ENCODE peak calls at places on chromosomes 12 and 14, in seven cellular contexts. O is keratinocyte, C is AG04450, N is IMR-90, U is epithelial cell of proximal tubule, S is kidney, W is bronchial epithelial cell. X is an unnamed sample.

GRCh38 chr14:97215263-97215969 is 418.2 kb downstream of the VRK1 start:
- DNase-seq in W (no peak), U (no peak), O (no peak), C (no peak), S (no peak), N (no peak), X (no peak)

GRCh38 chr14:103871596-103872480 is 24.5 kb upstream of the PPP1R13B start:
- DNase-seq in S (peak), W (peak), O (no peak), N (no peak), C (no peak), U (no peak), X (no peak)

GRCh38 chr14:56147980-56148901 is 30.0 kb downstream of the PELI2 start:
- DNase-seq in W (no peak), O (no peak), U (no peak), S (no peak), N (no peak), C (no peak), X (no peak)

GRCh38 chr12:94586589-94587259 is 63.6 kb downstream of the TMCC3 start:
- DNase-seq in C (no peak), N (no peak), U (no peak), O (no peak), S (no peak), W (no peak), X (peak)

GRCh38 chr14:101972126-101972785 is 7.9 kb downstream of the DYNC1H1 start:
- DNase-seq in U (peak), N (peak), W (peak), S (no peak), C (peak), O (peak), X (peak)

GRCh38 chr12:124909831-124910560 is 4.5 kb downstream of the UBC start:
- DNase-seq in W (peak), O (no peak), C (no peak), U (peak), N (peak), S (no peak), X (peak)

GRCh38 chr12:81644503-81644902 is 114.6 kb downstream of the PPFIA2 start:
- DNase-seq in W (peak), S (no peak), C (no peak), N (peak), U (peak), O (no peak), X (peak)

GRCh38 chr12:6180300-6181051 is 19.7 kb upstream of the CD9 start:
- DNase-seq in W (peak), U (no peak), C (no peak), S (peak), O (no peak), N (peak), X (peak)

GRCh38 chr12:96044017-96044985 is 8.9 kb upstream of the LTA4H start:
- DNase-seq in O (no peak), W (peak), U (no peak), S (no peak), N (peak), C (peak), X (peak)

GRCh38 chr12:34391771-34392581 is 369.7 kb downstream of the ALG10 start:
- DNase-seq in O (no peak), S (peak), W (no peak), U (no peak), C (no peak), N (no peak), X (no peak)

GRCh38 chr12:46959484-46959883 is 119.9 kb upstream of the PCED1B start:
- DNase-seq in S (no peak), O (no peak), N (peak), W (peak), U (peak), C (peak), X (peak)

GRCh38 chr14:80489513-80489912 is 278.2 kb upstream of the DIO2 start:
- DNase-seq in S (no peak), O (no peak), N (no peak), C (no peak), W (no peak), U (no peak), X (no peak)

GRCh38 chr14:105131241-105131640 is 37.3 kb downstream of the JAG2 start:
- DNase-seq in N (no peak), C (no peak), O (no peak), W (no peak), U (no peak), S (no peak), X (no peak)

GRCh38 chr12:30166416-30166815 is 382.7 kb upstream of the TMTC1 start:
- DNase-seq in S (no peak), C (no peak), W (no peak), N (no peak), O (no peak), U (no peak), X (peak)

GRCh38 chr14:106489112-106489881 is 962.9 kb downstream of the TMEM121 start:
- DNase-seq in N (no peak), S (no peak), W (no peak), C (no peak), U (no peak), O (no peak), X (no peak)

GRCh38 chr14:24535737-24536136 is 27.7 kb upstream of the CMA1 start:
- DNase-seq in S (no peak), N (no peak), W (peak), U (no peak), C (no peak), O (no peak), X (no peak)

GRCh38 chr14:31592619-31593018 is 31.4 kb downstream of the NUBPL start:
- DNase-seq in N (peak), C (no peak), U (no peak), O (no peak), W (no peak), S (no peak), X (peak)

GRCh38 chr14:65703996-65704395 is 291.5 kb downstream of the FUT8 start:
- DNase-seq in O (no peak), W (no peak), S (no peak), C (no peak), N (peak), U (no peak), X (peak)
- H3K4me3 ChIP-seq in O (no peak), W (no peak), S (no peak), C (no peak), N (no peak), U (no peak), X (no peak)

GRCh38 chr12:3281588-3282150 is 204.5 kb downstream of the TSPAN9 start:
- DNase-seq in U (no peak), N (no peak), O (no peak), S (no peak), W (no peak), C (no peak), X (no peak)

GRCh38 chr12:3280967-3281366 is 203.8 kb downstream of the TSPAN9 start:
- DNase-seq in U (no peak), W (no peak), N (no peak), C (no peak), O (no peak), S (no peak), X (no peak)

GRCh38 chr12:3284411-3284810 is 206.6 kb upstream of the PRMT8 start:
- DNase-seq in C (no peak), N (no peak), S (no peak), U (no peak), O (no peak), W (no peak), X (no peak)

GRCh38 chr12:3282271-3282670 is 205.1 kb downstream of the TSPAN9 start:
- DNase-seq in S (no peak), U (no peak), W (no peak), O (no peak), C (no peak), N (no peak), X (no peak)

GRCh38 chr12:3283137-3283680 is 206.0 kb downstream of the TSPAN9 start:
- DNase-seq in U (no peak), W (no peak), S (no peak), O (no peak), N (no peak), C (no peak), X (no peak)
- TF ChIP-seq CTCF in U (no peak), W (no peak), S (no peak), O (no peak), N (no peak), C (no peak), X (no peak)

GRCh38 chr12:108665608-108666202 is 32.0 kb upstream of the SELPLG start:
- DNase-seq in C (no peak), U (no peak), N (no peak), O (no peak), S (no peak), W (no peak), X (no peak)

GRCh38 chr12:108664338-108665258 is 30.9 kb upstream of the SELPLG start:
- DNase-seq in O (peak), N (peak), S (peak), W (peak), C (peak), U (peak), X (peak)

GRCh38 chr12:108668532-108668931 is 34.8 kb upstream of the SELPLG start:
- DNase-seq in U (no peak), S (no peak), W (no peak), O (no peak), N (no peak), C (no peak), X (peak)

GRCh38 chr12:108666326-108666995 is 32.8 kb upstream of the SELPLG start:
- DNase-seq in S (peak), U (no peak), O (no peak), N (peak), W (no peak), C (no peak), X (peak)

DNA sequence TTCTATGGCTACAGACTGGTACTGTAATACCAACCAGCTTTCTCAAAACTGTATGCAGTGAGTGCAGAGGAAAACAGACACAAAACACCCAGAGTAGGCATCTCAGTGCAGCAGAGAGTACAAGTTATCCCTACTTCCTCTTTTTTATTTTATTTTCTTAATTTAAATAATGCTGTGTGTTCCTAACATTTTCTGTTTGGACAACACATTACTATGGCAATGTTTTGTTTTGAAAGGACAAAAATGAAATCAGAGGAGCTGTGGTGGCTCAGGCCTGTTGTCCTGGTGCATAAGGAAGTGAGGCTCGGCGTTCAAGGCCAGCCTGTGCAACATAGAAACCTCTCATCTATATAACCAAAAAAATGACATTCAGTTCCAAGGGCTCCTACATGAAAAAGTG is 33.7 kb upstream of the SELPLG start:
- DNase-seq in N (no peak), W (no peak), C (no peak), U (no peak), O (no peak), S (no peak), X (no peak)
- H3K4me3 ChIP-seq in N (no peak), W (no peak), C (no peak), U (no peak), O (no peak), S (no peak), X (no peak)

DNA sequence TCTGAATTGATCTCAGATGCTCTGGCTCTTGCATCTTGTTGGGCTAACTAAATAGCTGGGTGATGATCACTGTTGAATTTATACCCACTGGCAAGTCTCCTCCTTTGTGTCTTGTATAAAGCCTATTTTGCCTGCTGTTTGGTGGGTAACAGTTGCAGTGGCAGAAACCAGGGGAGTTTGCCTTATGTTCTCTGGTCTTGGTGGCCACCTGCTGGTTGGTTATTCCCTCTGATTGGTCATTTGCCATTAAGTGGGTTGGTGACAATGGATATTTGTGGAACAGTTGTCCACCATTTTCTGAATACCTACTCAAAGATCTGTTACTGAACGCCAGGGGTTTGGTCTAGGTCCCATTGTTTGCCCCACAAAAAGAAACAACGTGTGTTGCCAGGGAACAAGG is 52.1 kb downstream of the AVPR1A start:
- DNase-seq in N (no peak), W (no peak), U (no peak), S (no peak), O (no peak), C (no peak), X (no peak)
- TF ChIP-seq CTCF in N (no peak), W (no peak), U (peak), S (peak), O (no peak), C (no peak), X (no peak)

DNA sequence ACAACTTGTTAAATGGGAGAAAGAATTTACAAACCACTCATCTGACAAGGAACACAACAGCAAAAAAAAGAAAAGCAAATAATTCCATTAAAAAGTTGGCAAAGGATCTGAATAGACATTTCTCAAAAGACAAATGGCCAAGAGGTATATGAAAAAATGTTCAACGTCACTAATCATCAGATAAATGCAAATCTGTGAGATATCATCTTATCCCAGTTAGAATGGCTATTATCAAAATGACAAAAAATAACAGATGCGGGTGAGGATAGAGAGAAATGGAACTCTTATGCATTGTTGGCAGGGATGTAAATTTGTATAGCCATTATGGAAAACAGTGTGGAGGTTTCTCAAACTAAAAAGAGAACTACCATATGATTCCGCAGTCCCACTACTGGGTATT is 29.9 kb downstream of the CYP46A1 start:
- DNase-seq in U (no peak), C (no peak), S (no peak), O (no peak), W (no peak), N (no peak), X (no peak)
- H3K4me3 ChIP-seq in U (no peak), C (no peak), S (no peak), O (no peak), W (no peak), N (no peak), X (no peak)

GRCh38 chr14:49942090-49942489 is 49.2 kb downstream of the ARF6 start:
- DNase-seq in S (no peak), U (no peak), O (no peak), C (no peak), W (no peak), N (no peak), X (no peak)

GRCh38 chr14:49944501-49944900 is 51.6 kb downstream of the ARF6 start:
- DNase-seq in S (no peak), U (no peak), O (no peak), C (no peak), W (no peak), N (no peak), X (no peak)

GRCh38 chr14:49950275-49951250 is 57.7 kb downstream of the ARF6 start:
- DNase-seq in N (no peak), S (peak), W (peak), O (peak), U (no peak), C (no peak), X (peak)

GRCh38 chr14:49945448-49946319 is 52.8 kb downstream of the ARF6 start:
- DNase-seq in C (no peak), N (no peak), W (no peak), U (no peak), S (no peak), O (no peak), X (no peak)

GRCh38 chr14:49946320-49947141 is 53.6 kb downstream of the ARF6 start:
- DNase-seq in O (no peak), N (peak), S (no peak), W (peak), U (no peak), C (no peak), X (peak)
- TF ChIP-seq CTCF in O (no peak), N (no peak), S (no peak), W (no peak), U (no peak), C (no peak), X (no peak)